ENCODE peak calls at places on chromosomes 3 and 15, in five cellular contexts. H is tibial artery, I is IMR-90, X is hepatocyte, L is kidney epithelial cell. A is an unnamed sample. For H3K36me3, the result is how much of the 10 kb centered on the place peaks cover.

GRCh38 chr3:168424059-168424765 is 328.5 kb upstream of the GOLIM4 start:
- DNase-seq in H (no peak), I (peak), X (no peak), L (no peak), A (peak)

GRCh38 chr3:109275702-109276293 is 40.5 kb downstream of the DPPA2 start:
- DNase-seq in H (no peak), I (peak), X (peak), L (peak), A (no peak)

GRCh38 chr3:69411331-69411730 is 25.4 kb upstream of the FRMD4B start:
- DNase-seq in H (no peak), I (peak), X (no peak), L (no peak), A (peak)

GRCh38 chr3:71708478-71709098 is 16.6 kb downstream of the EIF4E3 start:
- DNase-seq in H (no peak), I (no peak), X (no peak), L (no peak), A (no peak)

GRCh38 chr3:45774581-45775505 is 21.5 kb downstream of the SLC6A20 start:
- DNase-seq in H (no peak), I (no peak), X (no peak), L (no peak), A (no peak)

GRCh38 chr3:114855839-114856238 is 291.2 kb downstream of the ZBTB20 start:
- DNase-seq in H (no peak), I (no peak), X (no peak), L (no peak), A (no peak)

GRCh38 chr3:8622873-8623725 is 21.5 kb downstream of the SSUH2 start:
- DNase-seq in H (peak), I (peak), X (peak), L (no peak), A (no peak)

GRCh38 chr15:70569139-70569717 is 194.1 kb downstream of the UACA start:
- DNase-seq in H (peak), I (peak), X (peak), L (no peak), A (no peak)

GRCh38 chr15:60788514-60789091 is 309.7 kb upstream of the ICE2 start:
- DNase-seq in H (no peak), I (no peak), X (no peak), L (no peak), A (no peak)

GRCh38 chr3:47780727-47781325 is 867 bp downstream of the SMARCC1 start:
- DNase-seq in H (no peak), I (peak), X (no peak), L (no peak), A (no peak)

GRCh38 chr15:56537881-56538280 is 72.9 kb upstream of the MNS1 start:
- DNase-seq in H (no peak), I (no peak), X (no peak), L (no peak), A (no peak)

GRCh38 chr15:96268421-96269204 is 61.9 kb upstream of the NR2F2 start:
- DNase-seq in H (no peak), I (peak), X (no peak), L (no peak), A (no peak)

GRCh38 chr3:66413151-66413751 is 87.6 kb downstream of the LRIG1 start:
- DNase-seq in H (no peak), I (peak), X (no peak), L (no peak), A (peak)

GRCh38 chr3:95277614-95278013 is 1214.8 kb downstream of the NSUN3 start:
- DNase-seq in H (no peak), I (no peak), X (no peak), L (no peak), A (no peak)

GRCh38 chr15:25596644-25597562 is 158.1 kb upstream of the UBE3A start:
- DNase-seq in H (no peak), I (no peak), X (peak), L (no peak), A (no peak)

GRCh38 chr3:101229681-101230080 is 90.7 kb downstream of the IMPG2 start:
- DNase-seq in H (no peak), I (no peak), X (no peak), L (no peak), A (no peak)

GRCh38 chr15:76285241-76285825 is 25.9 kb downstream of the ETFA start:
- DNase-seq in H (no peak), I (peak), X (no peak), L (no peak), A (no peak)

GRCh38 chr15:75107905-75108838 is 84.8 kb downstream of the PPCDC start:
- DNase-seq in H (peak), I (peak), X (peak), L (peak), A (peak)

GRCh38 chr3:142385078-142385477 is 62.8 kb downstream of the XRN1 start:
- DNase-seq in H (no peak), I (no peak), X (no peak), L (no peak), A (no peak)
- H3K36me3 ChIP-seq in H (half or more), I (under half), X (under half), L (under half), A (under half)

DNA sequence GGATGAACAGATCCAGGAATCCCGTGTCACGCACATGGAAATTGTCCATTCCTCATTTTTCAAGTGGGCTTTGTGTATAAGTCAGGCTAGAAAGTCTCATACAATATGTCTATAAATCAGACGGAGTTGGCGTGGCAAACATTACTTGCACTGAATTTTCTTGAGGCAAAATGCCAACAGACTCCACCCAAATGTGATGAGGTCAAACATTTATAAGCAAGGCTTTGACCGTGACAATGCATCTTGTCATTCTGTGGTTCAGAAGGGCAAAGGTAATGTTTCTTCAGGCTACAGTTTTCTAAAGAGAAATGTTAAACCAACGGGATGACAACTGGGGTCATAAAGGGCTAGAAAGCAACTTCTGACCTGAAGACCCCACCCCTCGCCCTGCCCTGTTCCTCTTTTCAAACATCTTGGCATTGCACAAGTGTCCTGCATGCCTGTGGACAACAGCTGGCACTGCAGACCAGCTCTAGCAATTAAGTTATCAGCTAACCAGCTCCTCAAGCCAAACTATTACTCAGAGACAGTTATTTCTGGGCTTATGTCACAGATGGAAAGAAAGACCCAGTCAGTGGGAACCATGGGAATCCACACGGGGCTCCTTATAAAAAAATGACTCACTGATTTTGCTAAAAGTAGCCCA is 36.5 kb upstream of the SPTBN5 start:
- DNase-seq in H (peak), I (peak), X (peak), L (peak), A (peak)
- TF ChIP-seq CTCF in H (peak), I (peak), X (peak), L (peak), A (peak)

DNA sequence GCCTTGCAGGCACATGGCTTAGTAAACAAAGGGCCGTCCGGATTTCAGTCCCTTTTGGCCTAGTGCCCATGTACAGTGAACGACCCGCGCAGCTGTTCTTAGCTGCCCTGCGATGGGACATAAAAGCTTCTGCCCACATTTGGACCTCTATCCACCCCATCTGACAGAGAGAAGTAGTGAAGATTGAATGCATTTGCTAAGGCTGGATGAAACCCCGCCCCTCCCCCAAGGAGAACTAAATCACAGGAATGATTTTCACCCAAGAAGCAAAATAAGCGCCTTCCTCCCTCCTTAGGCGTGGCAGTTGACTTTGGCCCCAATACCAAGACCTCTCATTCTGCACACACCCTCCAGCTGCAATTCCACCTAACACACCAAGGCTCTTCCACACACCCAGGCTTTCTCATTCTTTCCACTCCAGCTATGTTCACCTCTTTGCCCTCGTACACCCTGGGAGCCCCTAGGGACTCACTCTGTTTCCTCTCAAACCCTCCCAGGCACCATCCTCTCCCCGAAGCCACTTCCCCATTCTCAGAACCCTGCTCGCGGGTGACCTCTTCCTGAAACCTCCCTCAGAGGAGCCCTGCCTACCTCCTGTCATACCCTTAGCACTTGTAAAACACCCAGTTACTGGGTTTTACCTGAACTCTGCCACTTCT is 14.1 kb upstream of the HRH1 start:
- DNase-seq in H (peak), I (no peak), X (peak), L (no peak), A (no peak)
- H3K4me3 ChIP-seq in H (no peak), I (no peak), X (no peak), L (no peak), A (no peak)

GRCh38 chr15:78007211-78007956 is 70.1 kb downstream of the TBC1D2B start:
- DNase-seq in H (no peak), I (no peak), X (no peak), L (no peak), A (no peak)
- H3K36me3 ChIP-seq in H (under half), I (half or more), X (under half), L (under half), A (under half)

DNA sequence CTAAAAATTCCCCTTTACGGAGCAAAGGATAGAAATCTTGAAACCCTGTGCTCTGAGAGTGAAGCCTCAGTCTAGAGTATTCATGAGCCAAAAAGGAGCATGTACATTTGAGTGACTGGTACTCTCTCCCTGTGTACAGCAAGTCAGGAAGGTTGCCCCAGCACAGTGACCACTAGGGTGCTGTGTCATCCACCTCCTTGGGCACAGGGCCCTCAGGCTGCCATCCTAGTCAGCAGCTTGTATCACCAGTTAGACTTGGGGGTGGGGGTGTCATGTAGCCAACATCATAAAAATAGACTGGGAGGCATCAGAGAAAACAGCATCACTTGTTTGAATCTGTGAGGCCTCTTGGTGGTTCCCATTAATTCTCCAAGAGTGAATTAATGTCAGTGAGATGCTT is 12.0 kb downstream of the NME9 start:
- DNase-seq in H (no peak), I (no peak), X (no peak), L (no peak), A (no peak)
- TF ChIP-seq CTCF in H (no peak), I (no peak), X (no peak), L (no peak), A (no peak)

DNA sequence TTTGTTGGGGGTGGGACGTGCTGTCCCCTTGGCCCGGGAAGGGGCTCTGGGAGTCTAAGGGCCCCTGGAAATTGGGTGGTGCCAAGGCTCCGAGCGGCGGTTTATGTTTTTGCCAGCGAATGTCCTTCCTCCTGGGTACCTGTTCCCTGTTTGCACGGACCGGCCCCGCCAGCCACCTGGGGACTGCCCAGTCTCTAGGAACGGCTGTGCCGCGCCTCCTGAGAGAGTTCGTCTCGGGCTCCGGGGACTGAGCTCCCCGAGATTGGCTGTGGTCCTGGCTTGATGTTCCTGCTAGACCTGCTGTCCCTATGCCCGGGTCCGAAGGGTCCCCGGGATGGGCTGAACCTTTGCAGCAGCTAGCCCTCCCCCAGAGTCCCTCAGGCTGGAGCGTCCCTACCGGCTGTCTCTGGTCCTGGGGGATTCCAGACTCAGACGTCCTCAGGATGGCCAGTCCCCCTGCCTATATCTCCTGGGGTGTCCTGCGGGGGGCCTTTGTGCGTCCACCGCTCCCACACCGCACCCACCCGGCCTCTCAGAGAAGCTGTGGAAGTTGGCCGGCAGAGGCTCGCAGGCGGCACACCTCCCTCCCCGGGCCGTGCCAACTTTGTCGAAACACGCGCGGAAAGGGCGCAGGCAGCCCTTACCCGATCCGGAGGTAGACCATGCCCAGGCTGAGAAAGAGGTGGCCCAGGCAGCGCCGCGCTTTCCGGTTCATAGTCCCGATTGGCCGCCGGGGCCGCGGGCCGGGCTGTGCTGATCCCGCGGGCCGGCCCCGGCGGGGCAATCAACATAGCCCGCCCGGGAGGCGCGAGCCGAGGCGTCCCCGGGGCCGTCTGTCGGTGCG is 547 bp downstream of the WNT7A start:
- DNase-seq in H (peak), I (no peak), X (peak), L (no peak), A (no peak)
- H3K4me3 ChIP-seq in H (peak), I (no peak), X (no peak), L (peak), A (no peak)

GRCh38 chr3:38122712-38123290 is 14.1 kb downstream of the ACAA1 start:
- DNase-seq in H (peak), I (no peak), X (no peak), L (no peak), A (no peak)
- H3K36me3 ChIP-seq in H (under half), I (under half), X (under half), L (under half), A (under half)

GRCh38 chr3:172885704-172886103 is 135.2 kb downstream of the ECT2 start:
- DNase-seq in H (no peak), I (no peak), X (no peak), L (no peak), A (no peak)
- TF ChIP-seq CTCF in H (no peak), I (no peak), X (no peak), L (no peak), A (no peak)

A was measured in BJ.